ENCODE peak calls at places on chromosome 3, in five cellular contexts. U, N, E, X and Z are unnamed samples.

GRCh38 chr3:87958289-87958688 is 100.5 kb downstream of the CGGBP1 start:
- DNase-seq in U (no peak), N (no peak), E (no peak), X (no peak), Z (no peak)

GRCh38 chr3:167203062-167203461 is 177.0 kb downstream of the ZBBX start:
- DNase-seq in U (no peak), N (no peak), E (no peak), X (no peak), Z (no peak)

GRCh38 chr3:69986419-69986818 is 13.1 kb upstream of the SAMMSON start:
- DNase-seq in U (no peak), N (no peak), E (no peak), X (no peak), Z (no peak)

GRCh38 chr3:115916866-115917265 is 293.6 kb downstream of the GAP43 start:
- DNase-seq in U (no peak), N (no peak), E (no peak), X (no peak), Z (no peak)

GRCh38 chr3:50254577-50255250 is 14.2 kb upstream of the SEMA3B start:
- DNase-seq in U (no peak), N (no peak), E (peak; percentile 70), X (no peak), Z (no peak)

GRCh38 chr3:60594025-60594424 is 657.2 kb downstream of the FHIT start:
- DNase-seq in U (no peak), N (peak; percentile 91), E (peak; percentile 83), X (no peak), Z (peak; percentile 55)

GRCh38 chr3:113277886-113278598 is 66.7 kb downstream of the BOC start:
- DNase-seq in U (no peak), N (no peak), E (no peak), X (no peak), Z (no peak)

GRCh38 chr3:21484323-21485154 is 266.5 kb downstream of the ZNF385D start:
- DNase-seq in U (peak; percentile 36), N (peak; percentile 23), E (no peak), X (peak; percentile 18), Z (peak; percentile 29)